ENCODE peak calls at places on chromosomes 1 and 21, in ten cellular contexts. O is heart right ventricle, Y is left lung, H is prostate gland, J is Panc1, R is psoas muscle, C is body of pancreas, S is OCI-LY7, X is endodermal cell, N is fibroblast of lung. Q is an unnamed sample. For H3K36me3, the result is how much of the 10 kb centered on the place peaks cover.

GRCh38 chr1:65157546-65157941 is 9.5 kb downstream of the AK4 start:
- DNase-seq in O (no peak), Y (no peak), H (no peak), J (no peak), R (no peak), C (no peak), S (no peak), X (no peak), N (no peak), Q (no peak)

GRCh38 chr1:212386029-212386428 is 28.7 kb downstream of the PACC1 start:
- DNase-seq in O (no peak), Y (no peak), H (no peak), J (no peak), R (no peak), C (no peak), S (no peak), X (peak), N (no peak), Q (no peak)

GRCh38 chr1:226985839-226986463 is 45.9 kb downstream of the COQ8A start:
- DNase-seq in O (peak), Y (no peak), H (no peak), J (no peak), R (peak), C (no peak), S (no peak), X (no peak), N (no peak), Q (no peak)

GRCh38 chr21:42423197-42423675 is 19.5 kb downstream of the UBASH3A start:
- DNase-seq in O (no peak), Y (no peak), H (no peak), J (no peak), R (no peak), C (no peak), S (no peak), X (no peak), N (no peak), Q (peak)

GRCh38 chr1:202781180-202781579 is 27.0 kb downstream of the KDM5B start:
- DNase-seq in O (no peak), Y (no peak), H (no peak), J (no peak), R (no peak), C (no peak), S (no peak), X (no peak), N (no peak), Q (no peak)

GRCh38 chr1:41783189-41783639 is 135.5 kb downstream of the HIVEP3 start:
- DNase-seq in O (no peak), Y (no peak), H (peak), J (peak), R (no peak), C (no peak), S (no peak), X (no peak), N (peak), Q (no peak)

GRCh38 chr1:11804666-11805453 is 904 bp downstream of the MTHFR start:
- DNase-seq in O (no peak), Y (no peak), H (peak), J (no peak), R (no peak), C (peak), S (no peak), X (no peak), N (peak), Q (no peak)

GRCh38 chr1:63746129-63746864 is 27.5 kb upstream of the ROR1 start:
- DNase-seq in O (no peak), Y (no peak), H (no peak), J (no peak), R (no peak), C (no peak), S (no peak), X (peak), N (peak), Q (no peak)

GRCh38 chr1:9279172-9279840 is 13.4 kb upstream of the SPSB1 start:
- DNase-seq in O (no peak), Y (no peak), H (no peak), J (no peak), R (peak), C (no peak), S (no peak), X (no peak), N (no peak), Q (no peak)

GRCh38 chr1:40769815-40770214 is 13.8 kb upstream of the KCNQ4 start:
- DNase-seq in O (no peak), Y (no peak), H (no peak), J (no peak), R (no peak), C (no peak), S (peak), X (no peak), N (no peak), Q (no peak)
- TF ChIP-seq CTCF in O (peak), Y (no peak), H (no peak), J (peak), R (peak), C (no peak), S (peak), X (peak), N (peak), Q (no peak)

GRCh38 chr1:32335619-32335950 is 448 bp downstream of the MARCKSL1 start:
- DNase-seq in O (no peak), Y (no peak), H (no peak), J (no peak), R (no peak), C (no peak), S (no peak), X (no peak), N (no peak), Q (no peak)

GRCh38 chr1:32333251-32333963 is 2.6 kb downstream of the MARCKSL1 start:
- DNase-seq in O (no peak), Y (no peak), H (no peak), J (no peak), R (no peak), C (no peak), S (peak), X (no peak), N (no peak), Q (no peak)

GRCh38 chr1:32335951-32336867 is at the start of gene MARCKSL1:
- DNase-seq in O (peak), Y (peak), H (peak), J (no peak), R (peak), C (peak), S (peak), X (peak), N (peak), Q (peak)

GRCh38 chr1:32334274-32334861 is 1.7 kb downstream of the MARCKSL1 start:
- DNase-seq in O (no peak), Y (no peak), H (no peak), J (no peak), R (no peak), C (no peak), S (peak), X (no peak), N (no peak), Q (no peak)

GRCh38 chr1:32334864-32335618 is 992 bp downstream of the MARCKSL1 start:
- DNase-seq in O (peak), Y (peak), H (no peak), J (no peak), R (peak), C (peak), S (peak), X (peak), N (peak), Q (peak)
- H3K36me3 ChIP-seq in O (under half), Y (under half), H (under half), J (under half), R (under half), C (under half), S (under half), X (under half), N (under half), Q (under half)

GRCh38 chr1:187816646-187817045 is 987.9 kb downstream of the PLA2G4A start:
- DNase-seq in O (no peak), Y (no peak), H (no peak), J (no peak), R (no peak), C (no peak), S (no peak), X (no peak), N (no peak), Q (no peak)

GRCh38 chr1:187819081-187819480 is 990.3 kb downstream of the PLA2G4A start:
- DNase-seq in O (no peak), Y (no peak), H (no peak), J (no peak), R (no peak), C (no peak), S (no peak), X (no peak), N (no peak), Q (no peak)

DNA sequence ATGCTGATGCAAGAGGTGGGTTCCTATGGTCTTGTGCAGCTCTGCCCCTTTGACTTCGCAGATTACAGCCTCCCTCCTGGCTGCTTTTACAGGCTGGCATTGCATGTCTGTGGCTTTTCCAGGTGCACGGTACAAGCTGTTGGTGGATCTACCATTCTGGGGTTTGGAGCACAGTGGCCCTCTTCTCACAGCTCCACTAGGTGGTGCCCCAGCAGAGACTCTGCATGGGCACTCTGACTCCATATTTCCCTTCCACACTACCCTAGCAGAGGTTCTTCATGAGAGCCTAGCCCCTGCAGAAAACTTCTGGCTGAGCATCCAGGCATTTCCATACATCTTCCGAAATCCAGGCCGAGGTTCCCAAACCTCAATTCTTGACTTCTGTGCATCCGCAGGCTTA is 989.0 kb downstream of the PLA2G4A start:
- DNase-seq in O (no peak), Y (peak), H (no peak), J (no peak), R (no peak), C (no peak), S (no peak), X (no peak), N (no peak), Q (no peak)
- TF ChIP-seq CTCF in O (no peak), Y (no peak), H (no peak), J (no peak), R (no peak), C (no peak), S (no peak), X (peak), N (no peak), Q (no peak)

DNA sequence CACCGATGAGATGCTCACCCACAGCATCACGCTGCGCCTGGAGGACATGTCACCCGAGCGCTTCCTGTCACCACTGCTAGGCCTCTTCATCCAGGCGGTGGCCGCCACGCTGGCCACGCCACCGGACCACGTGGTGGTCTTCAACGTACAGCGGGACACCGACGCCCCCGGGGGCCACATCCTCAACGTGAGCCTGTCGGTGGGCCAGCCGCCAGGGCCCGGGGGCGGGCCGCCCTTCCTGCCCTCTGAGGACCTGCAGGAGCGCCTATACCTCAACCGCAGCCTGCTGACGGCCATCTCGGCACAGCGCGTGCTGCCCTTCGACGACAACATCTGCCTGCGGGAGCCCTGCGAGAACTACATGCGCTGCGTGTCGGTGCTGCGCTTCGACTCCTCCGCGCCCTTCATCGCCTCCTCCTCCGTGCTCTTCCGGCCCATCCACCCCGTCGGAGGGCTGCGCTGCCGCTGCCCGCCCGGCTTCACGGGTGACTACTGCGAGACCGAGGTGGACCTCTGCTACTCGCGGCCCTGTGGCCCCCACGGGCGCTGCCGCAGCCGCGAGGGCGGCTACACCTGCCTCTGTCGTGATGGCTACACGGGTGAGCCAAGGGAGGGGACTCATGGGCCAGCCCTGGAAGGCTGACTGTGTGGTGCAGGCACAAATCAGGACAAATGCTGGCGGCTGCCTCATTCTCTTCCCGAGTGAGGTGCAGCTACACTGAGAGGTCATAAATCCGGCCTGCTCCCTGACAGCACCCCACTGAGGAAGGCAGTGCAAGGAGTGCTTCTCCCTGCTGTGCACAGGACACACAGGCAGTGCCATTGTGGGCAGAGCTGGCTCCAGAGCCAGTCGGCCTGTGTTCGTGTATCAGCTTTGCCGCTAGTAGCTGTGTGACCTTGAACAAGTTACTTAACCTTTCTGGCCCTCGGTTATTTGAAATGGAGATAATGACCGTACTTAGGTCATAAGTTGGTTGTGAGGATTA is 9.4 kb downstream of the CELSR2 start:
- DNase-seq in O (no peak), Y (peak), H (no peak), J (no peak), R (no peak), C (no peak), S (no peak), X (no peak), N (no peak), Q (peak)
- H3K36me3 ChIP-seq in O (under half), Y (under half), H (under half), J (under half), R (under half), C (under half), S (under half), X (under half), N (under half), Q (under half)

GRCh38 chr1:156608981-156609380 is 7.7 kb upstream of the GPATCH4 start:
- DNase-seq in O (no peak), Y (no peak), H (no peak), J (no peak), R (no peak), C (peak), S (peak), X (peak), N (no peak), Q (peak)

GRCh38 chr1:156602557-156602993 is 1.3 kb upstream of the GPATCH4 start:
- DNase-seq in O (no peak), Y (no peak), H (peak), J (no peak), R (no peak), C (no peak), S (peak), X (no peak), N (no peak), Q (no peak)

GRCh38 chr1:156608036-156608674 is 6.9 kb upstream of the GPATCH4 start:
- DNase-seq in O (no peak), Y (no peak), H (peak), J (no peak), R (no peak), C (peak), S (peak), X (peak), N (peak), Q (peak)
- TF ChIP-seq CTCF in O (peak), Y (peak), H (peak), J (peak), R (peak), C (peak), S (peak), X (peak), N (peak), Q (peak)

Q was measured in CD8-positive, alpha-beta T cell.